ENCODE peak calls at places on chromosomes 12 and 14, in five cellular contexts. Z is GM10248; K is bronchial epithelial cell; D is naive thymus-derived CD4-positive, alpha-beta T cell; H is mucosa of gallbladder. B is an unnamed sample.

GRCh38 chr12:6613015-6613775 is 6.0 kb upstream of the CHD4 start:
- DNase-seq in Z (peak), K (peak), D (no peak), H (peak), B (peak)

GRCh38 chr12:69639400-69640016 is 28.8 kb upstream of the LRRC10 start:
- DNase-seq in Z (peak), K (peak), D (peak), H (peak), B (peak)

GRCh38 chr14:78933948-78934524 is 763.9 kb downstream of the NRXN3 start:
- DNase-seq in Z (peak), K (peak), D (no peak), H (no peak), B (no peak)

GRCh38 chr12:12683725-12684124 is 12.3 kb downstream of the GPR19 start:
- DNase-seq in Z (no peak), K (no peak), D (no peak), H (no peak), B (no peak)

GRCh38 chr12:119061208-119061796 is 80.0 kb downstream of the SRRM4 start:
- DNase-seq in Z (peak), K (peak), D (no peak), H (peak), B (no peak)

GRCh38 chr14:96103560-96104460 is 64.6 kb downstream of the C14orf132 start:
- DNase-seq in Z (no peak), K (no peak), D (no peak), H (no peak), B (no peak)

GRCh38 chr14:100728962-100729361 is 2.3 kb downstream of the DLK1 start:
- DNase-seq in Z (no peak), K (no peak), D (no peak), H (no peak), B (no peak)

GRCh38 chr12:15808250-15808971 is 19.2 kb upstream of the EPS8 start:
- DNase-seq in Z (no peak), K (no peak), D (no peak), H (no peak), B (no peak)

GRCh38 chr12:30746190-30746589 is 8.6 kb downstream of the CAPRIN2 start:
- DNase-seq in Z (no peak), K (peak), D (no peak), H (no peak), B (no peak)

GRCh38 chr14:51520087-51520486 is 131.6 kb upstream of the FRMD6 start:
- DNase-seq in Z (no peak), K (peak), D (no peak), H (no peak), B (no peak)

GRCh38 chr12:109461049-109461845 is 15.9 kb downstream of the KCTD10 start:
- DNase-seq in Z (peak), K (no peak), D (no peak), H (peak), B (no peak)

GRCh38 chr14:95458459-95458858 is 58.0 kb downstream of the SYNE3 start:
- DNase-seq in Z (no peak), K (no peak), D (no peak), H (no peak), B (no peak)

GRCh38 chr14:59905193-59905592 is 14.8 kb upstream of the LRRC9 start:
- DNase-seq in Z (no peak), K (peak), D (no peak), H (no peak), B (no peak)

GRCh38 chr12:7915911-7916403 is 20.0 kb downstream of the SLC2A3 start:
- DNase-seq in Z (no peak), K (no peak), D (no peak), H (no peak), B (peak)

GRCh38 chr14:101351146-101351545 is 210.1 kb upstream of the DIO3 start:
- DNase-seq in Z (no peak), K (no peak), D (no peak), H (no peak), B (no peak)

GRCh38 chr12:100403446-100403845 is 46.6 kb downstream of the SLC17A8 start:
- DNase-seq in Z (no peak), K (peak), D (no peak), H (no peak), B (no peak)

GRCh38 chr12:92914170-92914569 is 14.9 kb downstream of the EEA1 start:
- DNase-seq in Z (no peak), K (no peak), D (no peak), H (no peak), B (no peak)

GRCh38 chr14:95741051-95741490 is 27.1 kb upstream of the TCL1A start:
- DNase-seq in Z (no peak), K (peak), D (no peak), H (no peak), B (no peak)

GRCh38 chr14:79352026-79352425 is 859.3 kb downstream of the DIO2 start:
- DNase-seq in Z (no peak), K (no peak), D (no peak), H (no peak), B (no peak)

GRCh38 chr12:128644664-128645296 is 179.0 kb downstream of the SLC15A4 start:
- DNase-seq in Z (peak), K (no peak), D (no peak), H (peak), B (no peak)

GRCh38 chr12:54935235-54935951 is 49.2 kb downstream of the TESPA1 start:
- DNase-seq in Z (peak), K (peak), D (peak), H (no peak), B (peak)

GRCh38 chr12:7351177-7351576 is 47.3 kb downstream of the ACSM4 start:
- DNase-seq in Z (no peak), K (no peak), D (no peak), H (no peak), B (no peak)

B was measured in CD4-positive, alpha-beta memory T cell.